ENCODE peak calls at places on chromosomes 16 and 17, in four cellular contexts. One of them, this sample, is unnamed. For H3K4me1, the result is how much of the 10 kb centered on the place peaks cover.

GRCh38 chr17:79080349-79080748 is 5.7 kb downstream of the ENGASE start:
- DNase-seq in ascending aorta: no peak
- DNase-seq in upper lobe of right lung: no peak
- DNase-seq in prostate gland: no peak
- DNase-seq in this sample: peak

GRCh38 chr17:1147664-1148063 is 32.1 kb downstream of the ABR start:
- DNase-seq in ascending aorta: no peak
- DNase-seq in upper lobe of right lung: no peak
- DNase-seq in prostate gland: peak
- DNase-seq in this sample: no peak

GRCh38 chr17:81322271-81323082 is 27.4 kb upstream of the SLC38A10 start:
- DNase-seq in ascending aorta: no peak
- DNase-seq in upper lobe of right lung: no peak
- DNase-seq in prostate gland: no peak
- DNase-seq in this sample: no peak

GRCh38 chr17:9842057-9842758 is 16.5 kb downstream of the GLP2R start:
- DNase-seq in ascending aorta: no peak
- DNase-seq in upper lobe of right lung: no peak
- DNase-seq in prostate gland: peak
- DNase-seq in this sample: no peak

GRCh38 chr17:13996758-13997157 is 72.5 kb upstream of the COX10 start:
- DNase-seq in ascending aorta: no peak
- DNase-seq in upper lobe of right lung: no peak
- DNase-seq in prostate gland: no peak
- DNase-seq in this sample: no peak

GRCh38 chr17:39548494-39548893 is 59.2 kb downstream of the NEUROD2 start:
- DNase-seq in ascending aorta: no peak
- DNase-seq in upper lobe of right lung: no peak
- DNase-seq in prostate gland: no peak
- DNase-seq in this sample: no peak

GRCh38 chr17:48499248-48499647 is 31.6 kb downstream of the HOXB1 start:
- DNase-seq in ascending aorta: no peak
- DNase-seq in upper lobe of right lung: no peak
- DNase-seq in prostate gland: no peak
- DNase-seq in this sample: no peak

GRCh38 chr16:56013962-56014552 is 138.9 kb upstream of the CES5A start:
- DNase-seq in ascending aorta: no peak
- DNase-seq in upper lobe of right lung: peak
- DNase-seq in prostate gland: no peak
- DNase-seq in this sample: no peak

GRCh38 chr17:58119491-58119890 is 28.7 kb upstream of the OR4D1 start:
- DNase-seq in ascending aorta: no peak
- DNase-seq in upper lobe of right lung: no peak
- DNase-seq in prostate gland: no peak
- DNase-seq in this sample: no peak

GRCh38 chr17:79747508-79748295 is 17.0 kb downstream of the ENPP7 start:
- DNase-seq in ascending aorta: no peak
- DNase-seq in upper lobe of right lung: no peak
- DNase-seq in prostate gland: no peak
- DNase-seq in this sample: no peak

GRCh38 chr17:43665387-43666101 is 3.8 kb upstream of the MEOX1 start:
- DNase-seq in ascending aorta: no peak
- DNase-seq in upper lobe of right lung: no peak
- DNase-seq in prostate gland: no peak
- DNase-seq in this sample: peak

GRCh38 chr17:82794781-82795505 is 43.1 kb downstream of the TBCD start:
- DNase-seq in ascending aorta: no peak
- DNase-seq in upper lobe of right lung: no peak
- DNase-seq in prostate gland: no peak
- DNase-seq in this sample: no peak

GRCh38 chr17:77132411-77133086 is 8.2 kb upstream of the SEC14L1 start:
- DNase-seq in ascending aorta: no peak
- DNase-seq in upper lobe of right lung: no peak
- DNase-seq in prostate gland: no peak
- DNase-seq in this sample: no peak

GRCh38 chr16:1448536-1449116 is 4.3 kb upstream of the CCDC154 start:
- DNase-seq in ascending aorta: no peak
- DNase-seq in upper lobe of right lung: no peak
- DNase-seq in prostate gland: no peak
- DNase-seq in this sample: no peak

GRCh38 chr17:51653902-51654301 is 393.6 kb downstream of the UTP18 start:
- DNase-seq in ascending aorta: no peak
- DNase-seq in upper lobe of right lung: no peak
- DNase-seq in prostate gland: no peak
- DNase-seq in this sample: no peak

GRCh38 chr16:1026057-1026783 is 44.6 kb downstream of the SOX8 start:
- DNase-seq in ascending aorta: no peak
- DNase-seq in upper lobe of right lung: no peak
- DNase-seq in prostate gland: no peak
- DNase-seq in this sample: no peak

GRCh38 chr17:46135879-46136562 is 57.2 kb downstream of the KANSL1 start:
- DNase-seq in ascending aorta: no peak
- DNase-seq in upper lobe of right lung: no peak
- DNase-seq in prostate gland: no peak
- DNase-seq in this sample: no peak

GRCh38 chr17:62652251-62653001 is 25.0 kb downstream of the MRC2 start:
- DNase-seq in ascending aorta: peak
- DNase-seq in upper lobe of right lung: peak
- DNase-seq in prostate gland: no peak
- DNase-seq in this sample: peak

GRCh38 chr17:15081008-15081407 is 184.1 kb downstream of the PMP22 start:
- DNase-seq in ascending aorta: no peak
- DNase-seq in upper lobe of right lung: no peak
- DNase-seq in prostate gland: no peak
- DNase-seq in this sample: no peak

GRCh38 chr16:67000384-67001158 is 12.2 kb downstream of the CES4A start:
- DNase-seq in ascending aorta: peak
- DNase-seq in upper lobe of right lung: peak
- DNase-seq in prostate gland: peak
- DNase-seq in this sample: peak

GRCh38 chr17:61040666-61041065 is 359.0 kb upstream of the TBX2 start:
- DNase-seq in ascending aorta: no peak
- DNase-seq in upper lobe of right lung: no peak
- DNase-seq in prostate gland: no peak
- DNase-seq in this sample: no peak

GRCh38 chr17:5872831-5873230 is 197.3 kb upstream of the WSCD1 start:
- DNase-seq in ascending aorta: no peak
- DNase-seq in upper lobe of right lung: no peak
- DNase-seq in prostate gland: no peak
- DNase-seq in this sample: no peak

GRCh38 chr16:1809281-1809801 is 15.8 kb upstream of the IGFALS start:
- DNase-seq in ascending aorta: no peak
- DNase-seq in upper lobe of right lung: no peak
- DNase-seq in prostate gland: no peak
- DNase-seq in this sample: peak

GRCh38 chr16:19524866-19525723 is 1.4 kb downstream of the CCP110 start:
- DNase-seq in ascending aorta: no peak
- DNase-seq in upper lobe of right lung: no peak
- DNase-seq in prostate gland: no peak
- DNase-seq in this sample: no peak

GRCh38 chr17:30547778-30548177 is 70.6 kb downstream of the GOSR1 start:
- DNase-seq in ascending aorta: no peak
- DNase-seq in upper lobe of right lung: no peak
- DNase-seq in prostate gland: no peak
- DNase-seq in this sample: no peak

GRCh38 chr17:71398706-71399620 is 721.9 kb upstream of the SOX9 start:
- DNase-seq in ascending aorta: no peak
- DNase-seq in upper lobe of right lung: no peak
- DNase-seq in prostate gland: no peak
- DNase-seq in this sample: no peak

GRCh38 chr17:36095992-36096391 is 6.0 kb upstream of the CCL3 start:
- DNase-seq in ascending aorta: no peak
- DNase-seq in upper lobe of right lung: no peak
- DNase-seq in prostate gland: no peak
- DNase-seq in this sample: no peak

GRCh38 chr17:16339959-16340358 is 13.3 kb downstream of the CENPV start:
- DNase-seq in ascending aorta: no peak
- DNase-seq in upper lobe of right lung: no peak
- DNase-seq in prostate gland: no peak
- DNase-seq in this sample: no peak

GRCh38 chr17:9002236-9002609 is 19.1 kb upstream of the NTN1 start:
- DNase-seq in ascending aorta: no peak
- DNase-seq in upper lobe of right lung: no peak
- DNase-seq in prostate gland: no peak
- DNase-seq in this sample: no peak

GRCh38 chr17:69572747-69573146 is 158.2 kb downstream of the MAP2K6 start:
- DNase-seq in ascending aorta: no peak
- DNase-seq in upper lobe of right lung: no peak
- DNase-seq in prostate gland: no peak
- DNase-seq in this sample: no peak
- H3K4me1 ChIP-seq in ascending aorta: under half
- H3K4me1 ChIP-seq in upper lobe of right lung: under half
- H3K4me1 ChIP-seq in prostate gland: under half
- H3K4me1 ChIP-seq in this sample: under half

GRCh38 chr17:4514206-4514605 is 15.5 kb downstream of the SPNS2 start:
- DNase-seq in ascending aorta: no peak
- DNase-seq in upper lobe of right lung: peak
- DNase-seq in prostate gland: peak
- DNase-seq in this sample: no peak
- H3K4me1 ChIP-seq in ascending aorta: under half
- H3K4me1 ChIP-seq in upper lobe of right lung: half or more
- H3K4me1 ChIP-seq in prostate gland: under half
- H3K4me1 ChIP-seq in this sample: under half

DNA sequence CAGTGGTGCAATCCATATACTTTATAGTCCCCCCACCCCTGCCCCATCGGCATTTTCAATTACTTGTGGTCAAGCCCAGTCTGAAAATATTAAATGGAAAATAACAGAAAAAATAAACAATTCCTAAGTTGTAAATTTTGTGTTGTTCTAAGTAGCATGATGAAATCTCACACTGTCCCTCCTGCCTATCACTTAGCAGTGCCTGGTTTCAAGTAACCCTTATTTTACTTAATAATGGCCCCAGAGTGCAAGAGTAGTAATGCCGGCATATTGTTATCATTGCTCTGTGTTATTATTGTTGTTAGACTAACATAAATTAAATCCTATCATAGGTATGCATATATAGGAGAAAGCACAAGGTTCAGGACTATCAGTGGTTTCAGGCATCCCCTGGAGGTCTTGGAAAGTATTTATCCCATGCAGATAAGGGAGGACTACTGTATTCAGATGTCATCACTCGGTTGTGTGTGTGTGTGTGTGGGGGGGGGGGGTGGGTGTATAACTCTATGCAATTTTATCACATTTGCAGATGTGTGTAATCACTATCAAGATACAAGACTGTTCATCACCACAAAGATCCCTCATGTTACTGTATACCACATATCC is 9.3 kb downstream of the UBE2G1 start:
- DNase-seq in ascending aorta: no peak
- DNase-seq in upper lobe of right lung: no peak
- DNase-seq in prostate gland: no peak
- DNase-seq in this sample: no peak
- H3K4me1 ChIP-seq in ascending aorta: under half
- H3K4me1 ChIP-seq in upper lobe of right lung: under half
- H3K4me1 ChIP-seq in prostate gland: under half
- H3K4me1 ChIP-seq in this sample: under half

GRCh38 chr17:17761894-17762781 is 74.6 kb downstream of the SREBF1 start:
- DNase-seq in ascending aorta: no peak
- DNase-seq in upper lobe of right lung: no peak
- DNase-seq in prostate gland: no peak
- DNase-seq in this sample: no peak

GRCh38 chr17:17765359-17765758 is 71.4 kb downstream of the SREBF1 start:
- DNase-seq in ascending aorta: no peak
- DNase-seq in upper lobe of right lung: no peak
- DNase-seq in prostate gland: no peak
- DNase-seq in this sample: no peak

GRCh38 chr17:17763734-17764133 is 73.1 kb downstream of the SREBF1 start:
- DNase-seq in ascending aorta: no peak
- DNase-seq in upper lobe of right lung: no peak
- DNase-seq in prostate gland: no peak
- DNase-seq in this sample: no peak

GRCh38 chr17:17760872-17761550 is 75.8 kb downstream of the SREBF1 start:
- DNase-seq in ascending aorta: no peak
- DNase-seq in upper lobe of right lung: no peak
- DNase-seq in prostate gland: no peak
- DNase-seq in this sample: peak

GRCh38 chr17:17763136-17763535 is 73.7 kb downstream of the SREBF1 start:
- DNase-seq in ascending aorta: no peak
- DNase-seq in upper lobe of right lung: no peak
- DNase-seq in prostate gland: no peak
- DNase-seq in this sample: no peak
- H3K4me1 ChIP-seq in ascending aorta: under half
- H3K4me1 ChIP-seq in upper lobe of right lung: under half
- H3K4me1 ChIP-seq in prostate gland: under half
- H3K4me1 ChIP-seq in this sample: under half

DNA sequence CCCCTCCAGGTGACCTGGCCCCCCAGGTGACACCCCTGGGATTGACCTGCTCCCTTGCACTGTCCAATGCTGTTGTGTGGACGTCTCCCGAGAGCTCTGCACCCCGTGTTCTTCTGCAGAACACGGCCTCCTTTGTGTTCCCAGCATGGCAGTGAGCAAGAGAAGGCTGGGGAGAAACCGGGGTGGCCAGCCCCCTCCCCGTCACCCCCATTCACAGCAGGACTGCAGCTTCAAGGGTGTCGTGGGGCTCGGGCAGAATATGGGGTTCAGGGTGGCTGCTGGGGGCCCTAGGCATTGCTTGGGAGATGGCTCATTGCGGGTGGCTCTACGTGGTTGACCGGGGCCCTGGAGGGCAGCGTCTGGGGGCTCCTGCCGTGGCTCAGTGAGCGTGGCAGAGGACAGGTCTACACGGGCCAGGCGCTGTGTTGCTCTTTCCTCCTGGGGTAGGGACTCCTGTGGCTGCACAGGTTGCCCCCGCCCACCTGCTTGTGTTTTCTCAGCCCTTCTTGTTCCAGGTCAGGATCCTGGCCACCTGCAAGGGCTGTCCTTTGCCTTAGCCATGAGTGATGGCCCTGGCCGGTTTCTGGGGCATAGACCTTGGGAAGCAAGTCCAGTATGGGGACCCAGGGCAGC is 12.5 kb downstream of the GSE1 start:
- DNase-seq in ascending aorta: no peak
- DNase-seq in upper lobe of right lung: no peak
- DNase-seq in prostate gland: no peak
- DNase-seq in this sample: no peak
- H3K4me1 ChIP-seq in ascending aorta: under half
- H3K4me1 ChIP-seq in upper lobe of right lung: under half
- H3K4me1 ChIP-seq in prostate gland: under half
- H3K4me1 ChIP-seq in this sample: under half

GRCh38 chr17:20170085-20170484 is 160.9 kb downstream of the SPECC1 start:
- DNase-seq in ascending aorta: no peak
- DNase-seq in upper lobe of right lung: no peak
- DNase-seq in prostate gland: no peak
- DNase-seq in this sample: no peak
- H3K4me1 ChIP-seq in ascending aorta: under half
- H3K4me1 ChIP-seq in upper lobe of right lung: under half
- H3K4me1 ChIP-seq in prostate gland: under half
- H3K4me1 ChIP-seq in this sample: under half

This sample was measured in kidney.